ENCODE peak calls at places on chromosomes 2 and 18, in ten cellular contexts. S is right lobe of liver, H is MM.1S, W is uterus, V is prostate gland, O is hepatocyte, Y is ovary, N is tibial artery, G is adrenal gland, I is Panc1. L is an unnamed sample.

GRCh38 chr2:122804494-122804893 is 1049.0 kb downstream of the TSN start:
- DNase-seq in S (no peak), H (no peak), W (no peak), V (no peak), O (no peak), Y (no peak), N (no peak), G (no peak), I (peak; percentile 18), L (no peak)

GRCh38 chr18:46324556-46324955 is 220.4 kb downstream of the HAUS1 start:
- DNase-seq in S (no peak), H (no peak), W (no peak), V (no peak), O (peak; percentile 40), Y (no peak), N (no peak), G (no peak), I (peak; percentile 8), L (no peak)

GRCh38 chr2:226726546-226726945 is 73.1 kb downstream of the IRS1 start:
- DNase-seq in S (no peak), H (no peak), W (no peak), V (no peak), O (no peak), Y (no peak), N (no peak), G (no peak), I (no peak), L (no peak)

GRCh38 chr2:119218478-119219064 is 5.1 kb upstream of the STEAP3 start:
- DNase-seq in S (peak; percentile 80), H (no peak), W (no peak), V (peak; percentile 55), O (peak; percentile 74), Y (peak; percentile 46), N (no peak), G (peak; percentile 62), I (no peak), L (no peak)

GRCh38 chr2:99682280-99683060 is 192.7 kb upstream of the REV1 start:
- DNase-seq in S (no peak), H (no peak), W (no peak), V (no peak), O (no peak), Y (no peak), N (no peak), G (no peak), I (no peak), L (no peak)

GRCh38 chr2:174487536-174488162 is 820 bp upstream of the GPR155 start:
- DNase-seq in S (no peak), H (no peak), W (no peak), V (no peak), O (no peak), Y (no peak), N (no peak), G (no peak), I (no peak), L (no peak)

GRCh38 chr2:65017335-65017734 is 28.1 kb downstream of the SLC1A4 start:
- DNase-seq in S (no peak), H (no peak), W (no peak), V (peak; percentile 26), O (no peak), Y (peak; percentile 18), N (no peak), G (no peak), I (no peak), L (peak; percentile 56)

GRCh38 chr2:24917086-24917485 is 3.0 kb downstream of the ADCY3 start:
- DNase-seq in S (no peak), H (no peak), W (no peak), V (no peak), O (no peak), Y (no peak), N (no peak), G (no peak), I (no peak), L (no peak)

GRCh38 chr18:44823286-44823685 is 142.6 kb downstream of the SETBP1 start:
- DNase-seq in S (no peak), H (no peak), W (no peak), V (no peak), O (no peak), Y (no peak), N (no peak), G (no peak), I (no peak), L (no peak)

GRCh38 chr2:64284751-64285150 is 140.5 kb upstream of the PELI1 start:
- DNase-seq in S (no peak), H (no peak), W (peak; percentile 35), V (no peak), O (no peak), Y (no peak), N (no peak), G (no peak), I (no peak), L (no peak)

GRCh38 chr2:24827321-24828261 is 34.4 kb downstream of the CENPO start:
- DNase-seq in S (peak; percentile 82), H (peak; percentile 49), W (peak; percentile 80), V (peak; percentile 79), O (peak; percentile 91), Y (peak; percentile 78), N (peak; percentile 82), G (peak; percentile 84), I (peak; percentile 71), L (peak; percentile 91)

GRCh38 chr18:79687806-79688205 is 8.2 kb downstream of the CTDP1 start:
- DNase-seq in S (no peak), H (no peak), W (no peak), V (no peak), O (no peak), Y (no peak), N (no peak), G (no peak), I (no peak), L (no peak)

GRCh38 chr2:222707689-222708273 is 36.3 kb downstream of the MOGAT1 start:
- DNase-seq in S (no peak), H (no peak), W (no peak), V (no peak), O (peak; percentile 39), Y (no peak), N (no peak), G (no peak), I (no peak), L (no peak)

GRCh38 chr2:15949126-15949525 is 8.8 kb downstream of the MYCN start:
- DNase-seq in S (no peak), H (no peak), W (no peak), V (no peak), O (no peak), Y (no peak), N (no peak), G (no peak), I (no peak), L (no peak)

GRCh38 chr2:37570773-37571570 is 100.5 kb downstream of the CDC42EP3 start:
- DNase-seq in S (no peak), H (no peak), W (no peak), V (no peak), O (peak; percentile 63), Y (no peak), N (peak; percentile 69), G (peak; percentile 21), I (no peak), L (no peak)

GRCh38 chr2:61707984-61708852 is 145.6 kb downstream of the FAM161A start:
- DNase-seq in S (peak; percentile 60), H (peak; percentile 83), W (no peak), V (peak; percentile 60), O (peak; percentile 80), Y (no peak), N (no peak), G (peak; percentile 73), I (peak; percentile 96), L (no peak)

GRCh38 chr2:117775820-117776219 is 38.7 kb upstream of the DDX18 start:
- DNase-seq in S (no peak), H (no peak), W (no peak), V (no peak), O (no peak), Y (no peak), N (no peak), G (no peak), I (no peak), L (no peak)

GRCh38 chr2:198028955-198029354 is 224.6 kb downstream of the PLCL1 start:
- DNase-seq in S (no peak), H (peak; percentile 20), W (no peak), V (no peak), O (no peak), Y (no peak), N (no peak), G (no peak), I (no peak), L (no peak)
- H3K4me1 ChIP-seq in S (no peaks in the 10 kb centered on the region), H (peaks cover 12% of the 10 kb centered on the region), W (no peaks in the 10 kb centered on the region), V (no peaks in the 10 kb centered on the region), O (no peaks in the 10 kb centered on the region), Y (no peaks in the 10 kb centered on the region), N (no peaks in the 10 kb centered on the region), G (no peaks in the 10 kb centered on the region), I (no peaks in the 10 kb centered on the region), L (no peaks in the 10 kb centered on the region)

GRCh38 chr2:234495076-234495800 is 1.6 kb downstream of the ARL4C start:
- DNase-seq in S (no peak), H (no peak), W (no peak), V (peak; percentile 18), O (peak; percentile 42), Y (no peak), N (no peak), G (no peak), I (no peak), L (peak; percentile 58)
- TF ChIP-seq CTCF in S (no peak), H (no peak), W (no peak), V (no peak), O (no peak), Y (no peak), N (no peak), G (no peak), I (no peak), L (no peak)

GRCh38 chr2:20334645-20335203 is 15.9 kb downstream of the PUM2 start:
- DNase-seq in S (no peak), H (no peak), W (no peak), V (no peak), O (no peak), Y (no peak), N (no peak), G (no peak), I (no peak), L (no peak)
- H3K9me3 ChIP-seq in S (no peaks in the 10 kb centered on the region), H (no peaks in the 10 kb centered on the region), W (no peaks in the 10 kb centered on the region), V (no peaks in the 10 kb centered on the region), O (no peaks in the 10 kb centered on the region), Y (no peaks in the 10 kb centered on the region), N (no peaks in the 10 kb centered on the region), G (no peaks in the 10 kb centered on the region), I (no peaks in the 10 kb centered on the region), L (peaks cover 4% of the 10 kb centered on the region)

GRCh38 chr2:170106441-170106840 is 71.5 kb upstream of the MYO3B start:
- DNase-seq in S (no peak), H (no peak), W (no peak), V (no peak), O (no peak), Y (no peak), N (no peak), G (no peak), I (no peak), L (no peak)

GRCh38 chr2:170098626-170099312 is 79.2 kb upstream of the MYO3B start:
- DNase-seq in S (no peak), H (no peak), W (no peak), V (no peak), O (no peak), Y (no peak), N (no peak), G (no peak), I (no peak), L (no peak)

DNA sequence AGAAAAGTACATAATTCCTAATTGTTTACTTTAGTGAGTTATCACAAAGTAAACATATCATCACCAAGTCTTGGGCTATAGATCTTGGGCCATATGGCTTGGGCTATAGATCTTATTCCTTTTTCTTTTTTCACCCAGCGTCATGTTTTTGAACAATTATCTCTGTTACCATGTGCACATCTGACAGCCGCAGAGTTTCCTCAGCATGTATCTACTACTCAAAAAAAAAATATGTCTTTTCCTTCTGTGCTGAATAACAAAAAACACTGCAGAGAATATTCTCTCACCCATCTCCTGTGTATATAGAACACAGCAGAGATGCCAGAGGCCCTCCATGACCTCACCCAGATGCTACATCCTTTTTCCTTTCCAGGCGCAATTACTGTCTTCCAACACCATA is 76.2 kb upstream of the MYO3B start:
- DNase-seq in S (no peak), H (no peak), W (no peak), V (no peak), O (no peak), Y (no peak), N (no peak), G (no peak), I (no peak), L (no peak)
- H3K4me1 ChIP-seq in S (no peaks in the 10 kb centered on the region), H (no peaks in the 10 kb centered on the region), W (no peaks in the 10 kb centered on the region), V (no peaks in the 10 kb centered on the region), O (no peaks in the 10 kb centered on the region), Y (no peaks in the 10 kb centered on the region), N (no peaks in the 10 kb centered on the region), G (no peaks in the 10 kb centered on the region), I (no peaks in the 10 kb centered on the region), L (no peaks in the 10 kb centered on the region)